ENCODE peak calls at places on chromosomes 1 and 21, in nine cellular contexts. F is GM12891; A is HEK293T; J is activated gamma-delta T cell treated with Interleukin-2 at 50 U/mL for 16 hours; C is foreskin keratinocyte; P is stimulated activated CD8-positive, alpha-beta memory T cell treated with anti-CD3 and anti-CD28 coated beads, Interleukin-4, amount 100 ng/mL, for 24 hours; X is AG08395; N is activated CD4-positive, alpha-beta T cell treated with anti-CD3 and anti-CD28 coated beads, Interleukin-2, amount 10 ng/mL, durations not matched to agents 24 days and 14 days; T is activated naive CD4-positive, alpha-beta T cell. E is an unnamed sample.

GRCh38 chr21:18477059-18477458 is 73.5 kb upstream of the TMPRSS15 start:
- DNase-seq in C (no peak), T (no peak), P (no peak), J (no peak), N (no peak), F (no peak), X (no peak), A (no peak), E (no peak)

GRCh38 chr21:32241434-32241785 is 37.4 kb downstream of the MIS18A start:
- DNase-seq in J (no peak), T (no peak), C (no peak), N (no peak), X (no peak), F (no peak), P (no peak), A (no peak), E (no peak)

GRCh38 chr1:25360596-25361581 is 22.8 kb downstream of the TMEM50A start:
- DNase-seq in T (no peak), F (no peak), A (no peak), X (peak), P (no peak), C (no peak), N (no peak), J (no peak), E (no peak)

GRCh38 chr1:78464449-78464891 is 26.3 kb upstream of the PTGFR start:
- DNase-seq in N (no peak), X (no peak), C (no peak), P (no peak), A (no peak), J (no peak), F (no peak), T (no peak), E (no peak)

GRCh38 chr1:176559474-176560390 is 96.8 kb downstream of the PAPPA2 start:
- DNase-seq in P (no peak), A (peak), F (peak), T (no peak), N (peak), X (peak), J (no peak), C (no peak), E (no peak)

GRCh38 chr1:100896481-100896982 is 642 bp downstream of the SLC30A7 start:
- DNase-seq in C (peak), X (peak), A (peak), F (peak), T (peak), J (peak), P (peak), N (peak), E (peak)

GRCh38 chr1:242784074-242784473 is 259.6 kb upstream of the PLD5 start:
- DNase-seq in N (no peak), C (no peak), A (no peak), F (no peak), X (no peak), P (no peak), J (no peak), T (no peak), E (no peak)

GRCh38 chr21:36211660-36212512 is 55.3 kb downstream of the DOP1B start:
- DNase-seq in F (no peak), P (no peak), T (no peak), A (no peak), C (peak), J (no peak), X (peak), N (no peak), E (no peak)

GRCh38 chr21:43903451-43904091 is 38.5 kb downstream of the AGPAT3 start:
- DNase-seq in F (no peak), A (no peak), J (no peak), C (no peak), P (no peak), X (no peak), N (no peak), T (no peak), E (no peak)

GRCh38 chr1:160862151-160863061 is at the start of gene CD244:
- DNase-seq in X (no peak), F (no peak), A (no peak), J (peak), N (peak), T (no peak), C (no peak), P (peak), E (peak)

GRCh38 chr1:51170342-51170741 is 65.7 kb upstream of the RNF11 start:
- DNase-seq in P (no peak), C (peak), X (no peak), T (no peak), J (no peak), F (no peak), N (no peak), A (no peak), E (no peak)

GRCh38 chr1:231040019-231040799 is at the start of gene FAM89A:
- DNase-seq in T (peak), J (peak), C (no peak), A (peak), N (peak), X (peak), P (peak), F (peak), E (peak)

GRCh38 chr1:243213045-243213787 is 41.9 kb downstream of the CEP170 start:
- DNase-seq in P (no peak), C (peak), N (no peak), F (no peak), A (no peak), J (no peak), X (peak), T (no peak), E (no peak)

GRCh38 chr21:45892156-45892919 is 89.2 kb upstream of the COL6A1 start:
- DNase-seq in J (peak), N (peak), T (no peak), X (no peak), C (no peak), P (no peak), F (no peak), A (no peak), E (no peak)

GRCh38 chr1:99788896-99789295 is 22.5 kb upstream of the FRRS1 start:
- DNase-seq in T (no peak), X (no peak), J (no peak), N (no peak), A (no peak), F (no peak), P (no peak), C (no peak), E (no peak)

GRCh38 chr1:170168263-170168662 is 22.5 kb downstream of the NTMT2 start:
- DNase-seq in N (no peak), X (peak), A (peak), F (no peak), C (peak), T (no peak), J (no peak), P (no peak), E (no peak)

GRCh38 chr1:216223521-216223920 is 199.7 kb downstream of the USH2A start:
- DNase-seq in P (no peak), T (no peak), J (no peak), C (no peak), N (no peak), A (no peak), F (no peak), X (no peak), E (no peak)

GRCh38 chr21:46071082-46071481 is 26.8 kb upstream of the COL6A2 start:
- DNase-seq in F (no peak), A (no peak), C (no peak), T (no peak), J (peak), N (no peak), X (no peak), P (no peak), E (no peak)

GRCh38 chr1:169121146-169121923 is 14.8 kb downstream of the ATP1B1 start:
- DNase-seq in P (no peak), X (no peak), A (no peak), T (no peak), N (no peak), F (no peak), J (no peak), C (no peak), E (no peak)